ENCODE peak calls at places on chromosomes 12 and 14, in six cellular contexts. One of them, this sample, is unnamed.

GRCh38 chr12:122834229-122834920 is 882 bp upstream of the HIP1R start:
- DNase-seq in H1: peak
- DNase-seq in GM12891: no peak
- DNase-seq in K562: peak
- DNase-seq in HepG2: peak
- DNase-seq in GM12878: no peak
- DNase-seq in this sample: no peak

GRCh38 chr14:30656190-30656632 is 34.1 kb downstream of the SCFD1 start:
- DNase-seq in H1: no peak
- DNase-seq in GM12891: no peak
- DNase-seq in K562: peak
- DNase-seq in HepG2: peak
- DNase-seq in GM12878: peak
- DNase-seq in this sample: no peak

GRCh38 chr12:108284163-108284562 is 54.9 kb downstream of the CMKLR1 start:
- DNase-seq in H1: no peak
- DNase-seq in GM12891: no peak
- DNase-seq in K562: no peak
- DNase-seq in HepG2: no peak
- DNase-seq in GM12878: no peak
- DNase-seq in this sample: no peak

GRCh38 chr12:52496590-52497071 is 3.6 kb upstream of the KRT6A start:
- DNase-seq in H1: no peak
- DNase-seq in GM12891: no peak
- DNase-seq in K562: no peak
- DNase-seq in HepG2: no peak
- DNase-seq in GM12878: no peak
- DNase-seq in this sample: no peak

GRCh38 chr14:62428429-62429203 is 616.6 kb downstream of the KCNH5 start:
- DNase-seq in H1: no peak
- DNase-seq in GM12891: no peak
- DNase-seq in K562: no peak
- DNase-seq in HepG2: no peak
- DNase-seq in GM12878: no peak
- DNase-seq in this sample: no peak

GRCh38 chr14:89276424-89276975 is 140.5 kb downstream of the FOXN3 start:
- DNase-seq in H1: no peak
- DNase-seq in GM12891: peak
- DNase-seq in K562: no peak
- DNase-seq in HepG2: no peak
- DNase-seq in GM12878: peak
- DNase-seq in this sample: peak

GRCh38 chr14:93007225-93007997 is 84.5 kb downstream of the CHGA start:
- DNase-seq in H1: no peak
- DNase-seq in GM12891: peak
- DNase-seq in K562: no peak
- DNase-seq in HepG2: no peak
- DNase-seq in GM12878: peak
- DNase-seq in this sample: no peak

GRCh38 chr14:69260246-69260978 is 454 bp downstream of the GALNT16 start:
- DNase-seq in H1: no peak
- DNase-seq in GM12891: peak
- DNase-seq in K562: no peak
- DNase-seq in HepG2: no peak
- DNase-seq in GM12878: no peak
- DNase-seq in this sample: peak

GRCh38 chr12:128542844-128543243 is 275.9 kb downstream of the TMEM132C start:
- DNase-seq in H1: no peak
- DNase-seq in GM12891: no peak
- DNase-seq in K562: no peak
- DNase-seq in HepG2: no peak
- DNase-seq in GM12878: no peak
- DNase-seq in this sample: no peak

DNA sequence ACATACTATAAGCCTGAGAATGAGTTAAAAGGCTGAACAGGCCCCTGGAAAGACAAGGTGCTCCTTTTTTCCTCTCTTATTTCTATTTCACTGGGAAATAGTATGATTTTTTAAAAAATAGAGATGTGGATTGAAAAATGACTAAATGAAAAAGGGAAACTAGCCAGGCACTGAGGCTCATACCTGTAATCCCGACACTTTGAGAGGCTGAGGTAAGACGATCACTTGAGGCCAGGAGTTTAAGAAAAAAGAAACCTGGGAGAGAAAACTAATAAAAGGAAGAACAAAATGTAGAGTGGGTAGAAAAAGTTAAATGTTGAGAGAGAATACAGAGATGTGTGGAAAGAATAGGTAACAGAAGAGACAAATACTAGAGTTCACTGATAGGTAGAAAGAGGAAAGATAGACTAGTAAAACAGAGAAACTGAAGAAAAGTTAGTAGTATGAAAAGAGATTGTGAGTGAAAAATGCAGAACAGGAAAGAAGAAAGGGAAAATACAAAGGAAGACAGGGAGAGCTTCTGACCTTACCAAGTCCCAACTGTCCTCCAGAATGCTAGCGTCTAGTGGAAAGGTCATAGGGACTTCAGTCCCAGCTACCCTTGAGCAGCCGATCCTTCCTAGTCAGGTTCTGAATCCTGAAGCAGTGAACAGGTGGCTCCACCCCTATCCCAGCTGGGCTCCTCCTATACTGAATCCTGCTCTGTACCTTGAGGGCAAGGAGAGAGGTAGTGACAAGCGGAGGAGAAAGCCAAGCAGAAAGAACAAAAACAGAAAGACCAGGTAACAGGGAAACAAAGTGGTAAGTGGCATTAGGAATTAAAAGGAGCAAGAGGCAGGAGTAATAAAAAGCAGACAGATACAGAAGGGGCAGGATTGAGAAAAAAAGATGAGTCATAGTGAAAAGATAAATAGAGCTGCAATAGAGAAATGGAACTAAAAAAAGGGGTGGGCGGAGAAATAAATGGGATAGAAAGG is 7.3 kb downstream of the TMEM116 start:
- DNase-seq in H1: no peak
- DNase-seq in GM12891: no peak
- DNase-seq in K562: peak
- DNase-seq in HepG2: no peak
- DNase-seq in GM12878: no peak
- DNase-seq in this sample: no peak
- TF ChIP-seq POLR2AphosphoS5 in H1: no peak
- TF ChIP-seq POLR2AphosphoS5 in GM12891: no peak
- TF ChIP-seq POLR2AphosphoS5 in K562: no peak
- TF ChIP-seq POLR2AphosphoS5 in HepG2: no peak
- TF ChIP-seq POLR2AphosphoS5 in GM12878: no peak
- TF ChIP-seq POLR2AphosphoS5 in this sample: no peak

GRCh38 chr12:89525824-89526770 is at the start of gene POC1B:
- DNase-seq in H1: peak
- DNase-seq in GM12891: peak
- DNase-seq in K562: peak
- DNase-seq in HepG2: peak
- DNase-seq in GM12878: peak
- DNase-seq in this sample: peak

GRCh38 chr12:89528434-89528833 is 2.6 kb upstream of the POC1B start:
- DNase-seq in H1: no peak
- DNase-seq in GM12891: no peak
- DNase-seq in K562: no peak
- DNase-seq in HepG2: no peak
- DNase-seq in GM12878: no peak
- DNase-seq in this sample: no peak

GRCh38 chr12:89525002-89525823 is 617 bp upstream of the GALNT4 start:
- DNase-seq in H1: no peak
- DNase-seq in GM12891: peak
- DNase-seq in K562: peak
- DNase-seq in HepG2: peak
- DNase-seq in GM12878: no peak
- DNase-seq in this sample: peak

GRCh38 chr12:89521348-89522238 is 3.0 kb downstream of the GALNT4 start:
- DNase-seq in H1: no peak
- DNase-seq in GM12891: no peak
- DNase-seq in K562: no peak
- DNase-seq in HepG2: peak
- DNase-seq in GM12878: no peak
- DNase-seq in this sample: no peak

GRCh38 chr12:89524201-89525001 is at the start of gene GALNT4:
- DNase-seq in H1: peak
- DNase-seq in GM12891: peak
- DNase-seq in K562: peak
- DNase-seq in HepG2: peak
- DNase-seq in GM12878: peak
- DNase-seq in this sample: peak
- TF ChIP-seq POLR2A in H1: no peak
- TF ChIP-seq POLR2A in GM12891: peak
- TF ChIP-seq POLR2A in K562: peak
- TF ChIP-seq POLR2A in HepG2: peak
- TF ChIP-seq POLR2A in GM12878: peak
- TF ChIP-seq POLR2A in this sample: peak

DNA sequence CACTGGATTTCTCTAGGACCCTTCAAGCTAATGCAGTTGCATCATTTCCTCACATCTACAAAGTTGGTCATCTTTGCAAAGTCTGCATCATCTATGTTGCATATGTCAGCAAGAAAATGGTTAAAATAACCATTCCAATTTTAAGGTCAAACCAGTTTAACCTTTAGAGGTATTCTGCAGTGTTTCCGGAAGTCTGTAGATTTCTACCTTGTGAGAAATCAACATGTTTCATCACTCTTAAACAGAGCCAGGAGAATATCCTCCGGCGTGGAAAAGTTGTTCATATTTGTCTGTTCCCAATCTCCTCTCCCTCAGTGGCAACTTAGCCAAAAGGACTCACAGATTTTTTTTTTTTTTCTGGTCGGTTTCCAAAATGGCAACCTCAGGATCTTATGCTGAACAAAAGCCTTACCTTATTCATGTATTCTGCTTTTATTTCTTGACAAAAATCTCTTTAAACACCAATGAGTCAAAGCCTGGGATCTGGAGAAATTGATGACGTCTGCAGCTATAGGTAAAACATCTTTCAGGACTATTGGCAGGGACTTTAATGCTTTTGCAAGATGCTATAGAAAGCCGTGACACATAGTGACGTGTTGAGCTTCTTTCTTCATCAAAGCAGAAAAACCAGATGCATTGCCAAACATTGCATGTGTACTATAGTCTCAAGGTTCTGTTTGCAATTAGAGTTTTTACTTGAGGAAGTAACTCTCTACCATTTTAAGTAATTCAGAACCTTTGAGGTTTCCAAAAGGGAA is 16.0 kb upstream of the CDK17 start:
- DNase-seq in H1: no peak
- DNase-seq in GM12891: no peak
- DNase-seq in K562: no peak
- DNase-seq in HepG2: peak
- DNase-seq in GM12878: no peak
- DNase-seq in this sample: no peak
- TF ChIP-seq TAF1 in H1: no peak
- TF ChIP-seq TAF1 in GM12891: no peak
- TF ChIP-seq TAF1 in K562: no peak
- TF ChIP-seq TAF1 in HepG2: no peak
- TF ChIP-seq TAF1 in GM12878: no peak
- TF ChIP-seq TAF1 in this sample: no peak

GRCh38 chr12:64177001-64177400 is 45.1 kb downstream of the KICS2 start:
- DNase-seq in H1: no peak
- DNase-seq in GM12891: no peak
- DNase-seq in K562: no peak
- DNase-seq in HepG2: no peak
- DNase-seq in GM12878: no peak
- DNase-seq in this sample: no peak

GRCh38 chr12:64181504-64182291 is 40.4 kb downstream of the KICS2 start:
- DNase-seq in H1: no peak
- DNase-seq in GM12891: no peak
- DNase-seq in K562: no peak
- DNase-seq in HepG2: peak
- DNase-seq in GM12878: no peak
- DNase-seq in this sample: no peak

GRCh38 chr12:64178122-64178521 is 44.0 kb downstream of the KICS2 start:
- DNase-seq in H1: no peak
- DNase-seq in GM12891: no peak
- DNase-seq in K562: no peak
- DNase-seq in HepG2: no peak
- DNase-seq in GM12878: no peak
- DNase-seq in this sample: no peak

GRCh38 chr12:64184216-64184615 is 37.9 kb downstream of the KICS2 start:
- DNase-seq in H1: no peak
- DNase-seq in GM12891: no peak
- DNase-seq in K562: no peak
- DNase-seq in HepG2: no peak
- DNase-seq in GM12878: no peak
- DNase-seq in this sample: no peak

DNA sequence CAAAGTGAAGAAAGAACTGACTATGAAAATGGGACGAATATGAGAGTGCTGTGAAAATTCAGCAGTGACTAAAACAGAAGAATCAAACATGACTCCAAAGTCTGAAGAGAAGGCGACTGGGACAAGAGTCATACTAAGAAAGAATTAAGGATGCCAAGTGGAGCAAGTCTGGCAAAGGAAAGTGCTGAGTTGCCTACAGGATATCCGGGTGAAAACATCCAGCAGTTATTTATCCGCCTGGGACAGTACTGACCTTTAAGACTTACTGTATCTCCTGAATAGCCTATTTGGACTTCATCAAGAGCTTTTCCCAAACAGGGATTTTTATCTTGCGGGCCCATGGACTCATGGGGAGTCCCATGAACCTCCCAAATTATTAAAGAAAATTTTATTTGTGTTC is 41.1 kb downstream of the KICS2 start:
- DNase-seq in H1: no peak
- DNase-seq in GM12891: no peak
- DNase-seq in K562: no peak
- DNase-seq in HepG2: no peak
- DNase-seq in GM12878: no peak
- DNase-seq in this sample: no peak
- TF ChIP-seq POLR2AphosphoS5 in H1: no peak
- TF ChIP-seq POLR2AphosphoS5 in GM12891: no peak
- TF ChIP-seq POLR2AphosphoS5 in K562: no peak
- TF ChIP-seq POLR2AphosphoS5 in HepG2: no peak
- TF ChIP-seq POLR2AphosphoS5 in GM12878: no peak
- TF ChIP-seq POLR2AphosphoS5 in this sample: no peak